ENCODE peak calls at places on chromosome 1, in ten cellular contexts. O, F, I, N, E, Q, H, B, G and U are unnamed samples.

GRCh38 chr1:10980841-10981727 is 31.4 kb upstream of the TARDBP start:
- DNase-seq in O (no peak), F (peak), I (no peak), N (no peak), E (no peak), Q (no peak), H (no peak), B (no peak), G (no peak), U (peak)

GRCh38 chr1:183276386-183276785 is 90.3 kb downstream of the LAMC2 start:
- DNase-seq in O (no peak), F (peak), I (no peak), N (no peak), E (no peak), Q (no peak), H (no peak), B (no peak), G (no peak), U (peak)

GRCh38 chr1:177181631-177182291 is 11.0 kb downstream of the BRINP2 start:
- DNase-seq in O (peak), F (peak), I (peak), N (no peak), E (no peak), Q (no peak), H (no peak), B (no peak), G (no peak), U (peak)

GRCh38 chr1:5286244-5286643 is 631.8 kb downstream of the AJAP1 start:
- DNase-seq in O (no peak), F (no peak), I (no peak), N (no peak), E (no peak), Q (peak), H (no peak), B (no peak), G (no peak), U (peak)

GRCh38 chr1:155005076-155005971 is 2.7 kb downstream of the ZBTB7B start:
- DNase-seq in O (peak), F (peak), I (peak), N (no peak), E (no peak), Q (no peak), H (no peak), B (no peak), G (no peak), U (peak)

GRCh38 chr1:17071794-17072193 is 18.0 kb upstream of the SDHB start:
- DNase-seq in O (no peak), F (no peak), I (no peak), N (no peak), E (no peak), Q (no peak), H (no peak), B (no peak), G (no peak), U (no peak)

GRCh38 chr1:210394281-210394798 is 65.6 kb downstream of the HHAT start:
- DNase-seq in O (peak), F (peak), I (no peak), N (no peak), E (no peak), Q (peak), H (no peak), B (no peak), G (no peak), U (peak)

GRCh38 chr1:33367488-33368405 is 46.8 kb upstream of the A3GALT2 start:
- DNase-seq in O (peak), F (peak), I (peak), N (peak), E (peak), Q (peak), H (peak), B (peak), G (peak), U (peak)

GRCh38 chr1:193120604-193121166 is 1.1 kb upstream of the CDC73 start:
- DNase-seq in O (no peak), F (no peak), I (no peak), N (no peak), E (no peak), Q (no peak), H (no peak), B (no peak), G (no peak), U (no peak)

GRCh38 chr1:185595835-185596667 is 138.1 kb upstream of the HMCN1 start:
- DNase-seq in O (peak), F (peak), I (peak), N (peak), E (peak), Q (peak), H (no peak), B (peak), G (peak), U (peak)

GRCh38 chr1:202592141-202592540 is 118.1 kb downstream of the SYT2 start:
- DNase-seq in O (no peak), F (peak), I (no peak), N (no peak), E (no peak), Q (no peak), H (no peak), B (no peak), G (no peak), U (no peak)

GRCh38 chr1:157499516-157499915 is 52.8 kb downstream of the FCRL5 start:
- DNase-seq in O (no peak), F (no peak), I (no peak), N (no peak), E (no peak), Q (no peak), H (no peak), B (no peak), G (no peak), U (no peak)